ENCODE peak calls at places on chromosomes 12 and 14, in nine cellular contexts. One of them, this sample, is unnamed. For H3K4me1, the result is how much of the 10 kb centered on the place peaks cover.

GRCh38 chr12:127311695-127312364 is 955.1 kb upstream of the TMEM132C start:
- DNase-seq in sigmoid colon: no peak
- DNase-seq in tibial nerve: no peak
- DNase-seq in stomach: no peak
- DNase-seq in A549: no peak
- DNase-seq in ovary: no peak
- DNase-seq in H1: no peak
- DNase-seq in K562: no peak
- DNase-seq in transverse colon: no peak
- DNase-seq in this sample: peak

GRCh38 chr14:40652089-40652691 is 954.5 kb upstream of the LRFN5 start:
- DNase-seq in H1: no peak
- DNase-seq in ovary: no peak
- DNase-seq in sigmoid colon: no peak
- DNase-seq in stomach: no peak
- DNase-seq in A549: no peak
- DNase-seq in tibial nerve: no peak
- DNase-seq in transverse colon: no peak
- DNase-seq in K562: no peak
- DNase-seq in this sample: no peak

GRCh38 chr12:68809190-68810026 is 1.4 kb downstream of the MDM2 start:
- DNase-seq in sigmoid colon: no peak
- DNase-seq in ovary: no peak
- DNase-seq in tibial nerve: no peak
- DNase-seq in transverse colon: no peak
- DNase-seq in stomach: no peak
- DNase-seq in A549: no peak
- DNase-seq in H1: no peak
- DNase-seq in K562: no peak
- DNase-seq in this sample: no peak

GRCh38 chr14:94213021-94213420 is 38.9 kb downstream of the PPP4R4 start:
- DNase-seq in tibial nerve: no peak
- DNase-seq in H1: no peak
- DNase-seq in ovary: no peak
- DNase-seq in sigmoid colon: no peak
- DNase-seq in transverse colon: no peak
- DNase-seq in stomach: no peak
- DNase-seq in K562: no peak
- DNase-seq in A549: no peak
- DNase-seq in this sample: no peak

GRCh38 chr12:12975322-12976077 is 23.5 kb upstream of the GPRC5D start:
- DNase-seq in ovary: no peak
- DNase-seq in tibial nerve: no peak
- DNase-seq in K562: peak
- DNase-seq in sigmoid colon: no peak
- DNase-seq in H1: no peak
- DNase-seq in transverse colon: peak
- DNase-seq in stomach: peak
- DNase-seq in A549: peak
- DNase-seq in this sample: no peak

GRCh38 chr12:31369712-31370521 is 44.0 kb upstream of the SINHCAF start:
- DNase-seq in A549: no peak
- DNase-seq in tibial nerve: peak
- DNase-seq in H1: no peak
- DNase-seq in stomach: peak
- DNase-seq in transverse colon: peak
- DNase-seq in sigmoid colon: peak
- DNase-seq in K562: no peak
- DNase-seq in ovary: peak
- DNase-seq in this sample: no peak

GRCh38 chr14:80919622-80920021 is 21.9 kb downstream of the CEP128 start:
- DNase-seq in stomach: no peak
- DNase-seq in A549: no peak
- DNase-seq in H1: no peak
- DNase-seq in K562: no peak
- DNase-seq in tibial nerve: no peak
- DNase-seq in transverse colon: no peak
- DNase-seq in ovary: no peak
- DNase-seq in sigmoid colon: no peak
- DNase-seq in this sample: no peak

GRCh38 chr12:130104596-130105253 is 57.5 kb upstream of the FZD10 start:
- DNase-seq in A549: no peak
- DNase-seq in ovary: peak
- DNase-seq in tibial nerve: no peak
- DNase-seq in H1: no peak
- DNase-seq in sigmoid colon: no peak
- DNase-seq in transverse colon: no peak
- DNase-seq in K562: no peak
- DNase-seq in stomach: no peak
- DNase-seq in this sample: no peak

GRCh38 chr12:54128466-54128865 is 60.3 kb downstream of the SMUG1 start:
- DNase-seq in tibial nerve: no peak
- DNase-seq in transverse colon: no peak
- DNase-seq in stomach: no peak
- DNase-seq in K562: no peak
- DNase-seq in sigmoid colon: no peak
- DNase-seq in ovary: no peak
- DNase-seq in A549: no peak
- DNase-seq in H1: no peak
- DNase-seq in this sample: no peak

GRCh38 chr12:6442799-6443198 is 2.0 kb upstream of the CD27 start:
- DNase-seq in sigmoid colon: no peak
- DNase-seq in transverse colon: no peak
- DNase-seq in A549: no peak
- DNase-seq in H1: no peak
- DNase-seq in stomach: no peak
- DNase-seq in ovary: peak
- DNase-seq in tibial nerve: no peak
- DNase-seq in K562: no peak
- DNase-seq in this sample: no peak
- H3K4me1 ChIP-seq in sigmoid colon: under half
- H3K4me1 ChIP-seq in transverse colon: under half
- H3K4me1 ChIP-seq in A549: under half
- H3K4me1 ChIP-seq in H1: under half
- H3K4me1 ChIP-seq in stomach: under half
- H3K4me1 ChIP-seq in ovary: under half
- H3K4me1 ChIP-seq in tibial nerve: under half
- H3K4me1 ChIP-seq in K562: under half
- H3K4me1 ChIP-seq in this sample: under half

GRCh38 chr12:9725471-9725870 is 7.4 kb downstream of the CLECL1 start:
- DNase-seq in stomach: no peak
- DNase-seq in sigmoid colon: no peak
- DNase-seq in ovary: no peak
- DNase-seq in tibial nerve: no peak
- DNase-seq in H1: no peak
- DNase-seq in transverse colon: no peak
- DNase-seq in A549: no peak
- DNase-seq in K562: no peak
- DNase-seq in this sample: no peak

GRCh38 chr12:9718968-9719367 is 13.9 kb downstream of the CLECL1 start:
- DNase-seq in A549: no peak
- DNase-seq in transverse colon: no peak
- DNase-seq in stomach: no peak
- DNase-seq in H1: no peak
- DNase-seq in tibial nerve: no peak
- DNase-seq in ovary: no peak
- DNase-seq in sigmoid colon: no peak
- DNase-seq in K562: no peak
- DNase-seq in this sample: no peak

GRCh38 chr12:9719835-9720234 is 13.1 kb downstream of the CLECL1 start:
- DNase-seq in sigmoid colon: no peak
- DNase-seq in tibial nerve: no peak
- DNase-seq in stomach: no peak
- DNase-seq in A549: no peak
- DNase-seq in K562: no peak
- DNase-seq in transverse colon: no peak
- DNase-seq in ovary: no peak
- DNase-seq in H1: no peak
- DNase-seq in this sample: no peak

GRCh38 chr12:9724023-9724422 is 8.9 kb downstream of the CLECL1 start:
- DNase-seq in transverse colon: no peak
- DNase-seq in H1: no peak
- DNase-seq in sigmoid colon: no peak
- DNase-seq in A549: no peak
- DNase-seq in K562: no peak
- DNase-seq in ovary: no peak
- DNase-seq in tibial nerve: no peak
- DNase-seq in stomach: no peak
- DNase-seq in this sample: no peak

DNA sequence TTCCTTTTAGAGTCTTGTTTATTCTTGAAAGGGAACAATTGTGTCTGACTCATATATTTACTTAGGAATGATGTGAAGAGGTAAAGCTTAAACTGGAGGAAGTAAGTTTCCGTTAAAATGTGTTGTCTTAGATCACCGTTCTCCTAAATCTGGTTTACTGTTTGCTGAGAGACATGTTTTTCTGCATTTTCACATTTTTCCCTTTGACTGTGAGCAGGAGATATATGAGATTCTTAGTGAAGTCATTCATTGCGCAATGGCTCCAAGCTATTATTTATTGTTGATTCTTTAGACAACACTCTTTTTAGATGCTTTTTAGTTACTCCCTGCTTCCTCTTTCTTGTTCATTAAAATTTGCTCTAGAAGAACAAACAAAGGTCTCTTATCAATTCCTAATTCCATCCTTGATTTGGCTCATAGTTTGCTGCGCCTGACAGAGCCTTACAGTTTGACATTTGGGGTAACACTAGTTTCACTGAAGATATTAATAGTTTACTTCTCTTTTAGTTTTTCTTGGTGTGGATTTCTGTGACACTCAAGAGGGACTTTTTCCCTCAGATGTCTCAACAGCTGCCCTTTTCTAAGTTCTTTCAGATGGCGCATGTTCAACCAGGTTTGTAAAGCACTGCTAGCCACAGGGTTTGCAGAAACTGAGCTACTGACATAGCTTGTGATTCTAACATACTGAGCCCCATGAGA is 11.4 kb downstream of the CLECL1 start:
- DNase-seq in tibial nerve: no peak
- DNase-seq in H1: no peak
- DNase-seq in ovary: no peak
- DNase-seq in A549: peak
- DNase-seq in K562: no peak
- DNase-seq in sigmoid colon: no peak
- DNase-seq in stomach: no peak
- DNase-seq in transverse colon: no peak
- DNase-seq in this sample: no peak
- TF ChIP-seq POLR2A in tibial nerve: no peak
- TF ChIP-seq POLR2A in H1: no peak
- TF ChIP-seq POLR2A in ovary: no peak
- TF ChIP-seq POLR2A in A549: no peak
- TF ChIP-seq POLR2A in K562: no peak
- TF ChIP-seq POLR2A in sigmoid colon: no peak
- TF ChIP-seq POLR2A in stomach: no peak
- TF ChIP-seq POLR2A in transverse colon: no peak
- TF ChIP-seq POLR2A in this sample: no peak

GRCh38 chr12:49297695-49298060 is 2.7 kb downstream of the PRPH start:
- DNase-seq in A549: no peak
- DNase-seq in transverse colon: no peak
- DNase-seq in ovary: no peak
- DNase-seq in K562: no peak
- DNase-seq in sigmoid colon: peak
- DNase-seq in stomach: no peak
- DNase-seq in H1: no peak
- DNase-seq in tibial nerve: no peak
- DNase-seq in this sample: no peak

GRCh38 chr12:49298160-49298559 is 3.2 kb downstream of the PRPH start:
- DNase-seq in sigmoid colon: peak
- DNase-seq in ovary: no peak
- DNase-seq in K562: no peak
- DNase-seq in tibial nerve: no peak
- DNase-seq in H1: no peak
- DNase-seq in A549: peak
- DNase-seq in transverse colon: peak
- DNase-seq in stomach: no peak
- DNase-seq in this sample: no peak

GRCh38 chr12:49296034-49296835 is 1.3 kb downstream of the PRPH start:
- DNase-seq in tibial nerve: no peak
- DNase-seq in H1: peak
- DNase-seq in K562: peak
- DNase-seq in transverse colon: peak
- DNase-seq in sigmoid colon: peak
- DNase-seq in ovary: peak
- DNase-seq in A549: peak
- DNase-seq in stomach: peak
- DNase-seq in this sample: no peak

GRCh38 chr12:49295087-49296001 is at the start of gene PRPH:
- DNase-seq in K562: no peak
- DNase-seq in transverse colon: no peak
- DNase-seq in tibial nerve: no peak
- DNase-seq in H1: peak
- DNase-seq in stomach: no peak
- DNase-seq in ovary: peak
- DNase-seq in sigmoid colon: peak
- DNase-seq in A549: no peak
- DNase-seq in this sample: no peak

DNA sequence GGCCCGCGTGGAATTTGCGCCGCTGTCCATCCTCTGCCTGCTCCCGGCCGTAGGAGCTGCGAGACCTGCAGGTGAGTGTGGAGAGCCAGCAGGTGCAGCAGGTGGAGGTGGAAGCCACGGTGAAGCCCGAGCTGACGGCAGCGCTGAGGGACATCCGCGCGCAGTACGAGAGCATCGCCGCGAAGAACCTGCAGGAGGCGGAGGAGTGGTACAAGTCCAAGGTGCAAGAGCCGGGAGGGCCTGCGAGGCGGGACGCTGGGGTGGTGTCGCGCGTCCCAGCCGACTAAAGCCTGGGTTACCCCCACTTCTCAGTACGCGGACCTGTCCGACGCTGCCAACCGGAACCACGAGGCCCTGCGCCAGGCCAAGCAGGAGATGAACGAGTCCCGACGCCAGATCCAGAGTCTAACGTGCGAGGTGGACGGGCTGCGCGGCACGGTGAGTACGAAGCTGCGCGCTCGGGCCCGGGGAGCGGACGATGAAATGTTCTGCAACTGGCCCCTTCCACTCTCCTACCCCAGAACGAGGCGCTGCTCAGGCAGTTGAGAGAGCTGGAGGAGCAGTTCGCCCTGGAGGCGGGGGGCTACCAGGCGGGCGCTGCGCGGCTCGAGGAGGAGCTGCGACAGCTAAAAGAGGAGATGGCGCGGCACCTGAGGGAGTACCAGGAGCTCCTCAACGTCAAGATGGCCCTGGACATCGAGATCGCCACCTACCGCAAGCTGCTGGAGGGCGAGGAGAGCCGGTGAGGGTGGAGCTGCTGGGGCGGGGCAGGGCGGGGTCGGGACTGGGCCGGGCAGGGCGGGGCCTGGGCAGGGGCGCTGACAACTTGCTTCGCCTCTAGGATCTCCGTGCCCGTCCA is 2.1 kb downstream of the PRPH start:
- DNase-seq in ovary: no peak
- DNase-seq in transverse colon: peak
- DNase-seq in stomach: peak
- DNase-seq in A549: peak
- DNase-seq in tibial nerve: no peak
- DNase-seq in K562: peak
- DNase-seq in sigmoid colon: peak
- DNase-seq in H1: peak
- DNase-seq in this sample: no peak
- TF ChIP-seq EP300 in ovary: no peak
- TF ChIP-seq EP300 in transverse colon: no peak
- TF ChIP-seq EP300 in stomach: no peak
- TF ChIP-seq EP300 in A549: no peak
- TF ChIP-seq EP300 in tibial nerve: no peak
- TF ChIP-seq EP300 in K562: no peak
- TF ChIP-seq EP300 in sigmoid colon: no peak
- TF ChIP-seq EP300 in H1: no peak
- TF ChIP-seq EP300 in this sample: no peak

GRCh38 chr14:51529731-51530130 is 122.0 kb upstream of the FRMD6 start:
- DNase-seq in tibial nerve: no peak
- DNase-seq in transverse colon: no peak
- DNase-seq in K562: no peak
- DNase-seq in stomach: no peak
- DNase-seq in H1: no peak
- DNase-seq in sigmoid colon: no peak
- DNase-seq in A549: no peak
- DNase-seq in ovary: no peak
- DNase-seq in this sample: no peak
- H3K4me1 ChIP-seq in tibial nerve: under half
- H3K4me1 ChIP-seq in transverse colon: under half
- H3K4me1 ChIP-seq in K562: under half
- H3K4me1 ChIP-seq in stomach: under half
- H3K4me1 ChIP-seq in H1: under half
- H3K4me1 ChIP-seq in sigmoid colon: under half
- H3K4me1 ChIP-seq in A549: under half
- H3K4me1 ChIP-seq in ovary: under half
- H3K4me1 ChIP-seq in this sample: under half